ENCODE peak calls at places on chromosomes 12 and 14, in four cellular contexts. B is mammary epithelial cell, P is PC-3, R is psoas muscle. X is an unnamed sample.

GRCh38 chr12:116592116-116592637 is 33.0 kb downstream of the MAP1LC3B2 start:
- DNase-seq in R (peak), P (no peak), B (no peak), X (no peak)

GRCh38 chr14:76773188-76773885 is 12.1 kb downstream of the VASH1 start:
- DNase-seq in P (peak), B (peak), R (peak), X (peak)

GRCh38 chr12:8648598-8649205 is 13.9 kb downstream of the MFAP5 start:
- DNase-seq in R (no peak), P (no peak), B (no peak), X (no peak)

GRCh38 chr12:131916306-131917138 is 12.6 kb upstream of the PUS1 start:
- DNase-seq in P (no peak), R (peak), B (no peak), X (no peak)

GRCh38 chr12:57138526-57139272 is 8.7 kb downstream of the LRP1-AS start:
- DNase-seq in R (peak), B (no peak), P (no peak), X (no peak)

GRCh38 chr12:47124451-47124850 is 44.7 kb upstream of the AMIGO2 start:
- DNase-seq in B (peak), R (no peak), P (peak), X (peak)

GRCh38 chr12:8662592-8662991 is at the start of gene MFAP5:
- DNase-seq in R (no peak), B (no peak), P (no peak), X (no peak)

GRCh38 chr12:125220404-125221273 is 155.4 kb downstream of the AACS start:
- DNase-seq in B (peak), R (no peak), P (no peak), X (no peak)

GRCh38 chr12:42611571-42612257 is 22.2 kb upstream of the PRICKLE1 start:
- DNase-seq in R (no peak), P (peak), B (no peak), X (no peak)

GRCh38 chr12:57759360-57759980 is 4.6 kb downstream of the MARCHF9 start:
- DNase-seq in R (no peak), P (peak), B (no peak), X (no peak)

GRCh38 chr12:33786532-33786931 is 235.8 kb upstream of the ALG10 start:
- DNase-seq in B (no peak), R (no peak), P (no peak), X (no peak)

GRCh38 chr14:36553650-36554260 is 28.7 kb downstream of the NKX2-8 start:
- DNase-seq in R (no peak), B (peak), P (peak), X (peak)

GRCh38 chr12:100904270-100904669 is 109.7 kb downstream of the ANO4 start:
- DNase-seq in R (no peak), B (peak), P (no peak), X (no peak)

GRCh38 chr14:30108975-30109700 is 181.5 kb upstream of the PRKD1 start:
- DNase-seq in B (peak), P (no peak), R (no peak), X (no peak)

GRCh38 chr12:58877243-58877743 is 43.0 kb downstream of the LRIG3 start:
- DNase-seq in R (no peak), P (peak), B (peak), X (peak)

GRCh38 chr14:80212025-80212402 is 710 bp upstream of the DIO2 start:
- DNase-seq in P (no peak), B (peak), R (no peak), X (peak)

GRCh38 chr14:31988237-31988636 is 88.9 kb upstream of the ARHGAP5 start:
- DNase-seq in P (no peak), B (no peak), R (no peak), X (no peak)

GRCh38 chr14:74377976-74378690 is 29.9 kb downstream of the VRTN start:
- DNase-seq in B (no peak), P (no peak), R (no peak), X (no peak)

GRCh38 chr12:106415134-106415533 is 57.6 kb downstream of the POLR3B start:
- DNase-seq in P (peak), R (no peak), B (peak), X (peak)

GRCh38 chr12:75623631-75624118 is 112.3 kb upstream of the KRR1 start:
- DNase-seq in P (peak), B (peak), R (no peak), X (peak)

GRCh38 chr14:86013663-86014062 is 483.7 kb downstream of the FLRT2 start:
- DNase-seq in B (no peak), R (no peak), P (peak), X (peak)

GRCh38 chr12:98587084-98587483 is 6.4 kb upstream of the SLC25A3 start:
- DNase-seq in R (no peak), B (no peak), P (no peak), X (no peak)

GRCh38 chr14:104084251-104085002 is 1.1 kb upstream of the ASPG start:
- DNase-seq in R (no peak), B (no peak), P (no peak), X (no peak)

GRCh38 chr12:105920161-105920684 is 218.5 kb downstream of the NUAK1 start:
- DNase-seq in R (no peak), P (no peak), B (peak), X (no peak)

GRCh38 chr14:54387328-54387727 is 9.5 kb upstream of the CDKN3 start:
- DNase-seq in B (no peak), P (no peak), R (no peak), X (no peak)

GRCh38 chr14:92563359-92563758 is 49.8 kb downstream of the RIN3 start:
- DNase-seq in B (peak), R (no peak), P (peak), X (peak)

GRCh38 chr14:89085154-89086059 is 261.0 kb downstream of the TTC8 start:
- DNase-seq in B (no peak), R (no peak), P (no peak), X (no peak)

GRCh38 chr14:77026930-77027537 is 1.5 kb downstream of the IRF2BPL start:
- DNase-seq in R (peak), P (peak), B (peak), X (no peak)

GRCh38 chr12:89320735-89321134 is 31.6 kb downstream of the DUSP6 start:
- DNase-seq in R (no peak), P (no peak), B (no peak), X (no peak)

GRCh38 chr14:72665259-72665658 is 228.6 kb downstream of the DPF3 start:
- DNase-seq in R (no peak), P (peak), B (peak), X (peak)

GRCh38 chr12:76519538-76519937 is 40.0 kb downstream of the OSBPL8 start:
- DNase-seq in B (no peak), P (peak), R (no peak), X (peak)

GRCh38 chr14:94173471-94173884 is 644 bp upstream of the PPP4R4 start:
- DNase-seq in P (no peak), R (no peak), B (no peak), X (no peak)

GRCh38 chr14:40240456-40240855 is 808.2 kb upstream of the FBXO33 start:
- DNase-seq in P (peak), B (no peak), R (no peak), X (no peak)

GRCh38 chr12:130127527-130127908 is 34.7 kb upstream of the FZD10 start:
- DNase-seq in P (no peak), B (no peak), R (peak), X (no peak)

GRCh38 chr14:77489051-77489450 is 9.6 kb downstream of the ISM2 start:
- DNase-seq in P (no peak), R (no peak), B (no peak), X (no peak)

GRCh38 chr14:39641224-39641623 is 209.0 kb upstream of the FBXO33 start:
- DNase-seq in P (no peak), R (no peak), B (no peak), X (no peak)

GRCh38 chr14:58752782-58753181 is 115.0 kb downstream of the DACT1 start:
- DNase-seq in R (peak), P (no peak), B (peak), X (no peak)

GRCh38 chr14:61716956-61717355 is 21.6 kb downstream of the HIF1A start:
- DNase-seq in R (no peak), P (no peak), B (no peak), X (no peak)
- H3K4me3 ChIP-seq in R (no peak), P (no peak), B (no peak), X (peak)

GRCh38 chr12:12714276-12715001 is 2.7 kb upstream of the CDKN1B start:
- DNase-seq in R (no peak), B (no peak), P (peak), X (no peak)
- TF ChIP-seq CTCF in R (peak), B (no peak), P (peak), X (peak)

DNA sequence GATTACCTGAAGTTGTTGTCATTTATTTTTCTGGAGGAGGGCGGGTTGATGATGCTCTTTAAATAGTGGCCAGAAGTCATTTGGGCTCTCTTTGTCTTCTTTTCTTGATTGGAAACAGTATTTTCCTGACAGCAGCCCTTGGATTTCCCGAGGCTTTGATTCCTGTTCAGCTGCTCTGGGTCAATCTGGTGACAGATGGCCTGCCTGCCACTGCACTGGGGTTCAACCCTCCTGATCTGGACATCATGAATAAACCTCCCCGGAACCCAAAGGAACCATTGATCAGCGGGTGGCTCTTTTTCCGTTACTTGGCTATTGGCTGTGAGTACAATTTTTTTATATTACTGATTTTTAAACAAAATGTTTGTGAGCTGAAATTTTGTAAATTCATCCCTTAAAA is 60.4 kb downstream of the ANAPC7 start:
- DNase-seq in B (no peak), P (no peak), R (no peak), X (no peak)
- H3K27ac ChIP-seq in B (no peak), P (peak), R (peak), X (no peak)

GRCh38 chr12:52900896-52901714 is 3.8 kb downstream of the KRT8 start:
- DNase-seq in R (no peak), P (no peak), B (no peak), X (no peak)
- H3K4me3 ChIP-seq in R (no peak), P (no peak), B (no peak), X (no peak)

DNA sequence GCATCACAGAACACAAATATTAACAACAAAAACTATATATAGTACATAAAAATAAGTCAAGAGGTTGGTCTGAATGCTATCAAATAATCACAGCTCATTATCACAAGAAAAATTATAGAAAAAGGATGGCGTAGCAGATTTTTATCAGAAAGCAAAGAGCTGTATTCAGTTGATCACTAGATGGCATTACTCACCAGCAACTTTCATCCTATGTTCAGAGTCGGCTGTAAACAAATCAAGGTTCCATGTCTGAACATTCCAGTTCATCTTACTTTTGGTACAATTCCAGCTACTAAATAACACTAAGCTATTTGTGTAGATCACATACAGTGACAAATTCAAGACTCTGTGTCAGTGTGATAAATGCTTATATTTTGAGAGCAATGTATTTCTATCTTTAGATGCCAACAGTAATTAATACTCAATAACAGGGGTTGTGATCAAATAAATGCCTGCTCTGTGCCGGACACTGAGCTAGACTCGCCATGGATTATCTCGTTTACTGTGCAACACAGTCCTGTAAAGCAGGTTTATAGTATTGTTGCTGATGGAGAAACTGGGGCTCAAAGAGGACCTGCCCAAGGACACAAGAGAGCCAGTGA is 30.1 kb downstream of the NRDE2 start:
- DNase-seq in R (no peak), B (peak), P (peak), X (peak)
- TF ChIP-seq CTCF in R (peak), B (peak), P (peak), X (peak)

GRCh38 chr12:65568517-65568916 is 255.8 kb upstream of the HMGA2 start:
- DNase-seq in B (peak), P (peak), R (no peak), X (peak)

GRCh38 chr12:65567820-65568219 is 256.5 kb upstream of the HMGA2 start:
- DNase-seq in R (no peak), B (no peak), P (no peak), X (no peak)

GRCh38 chr12:65566776-65567175 is 257.5 kb upstream of the HMGA2 start:
- DNase-seq in P (no peak), R (no peak), B (no peak), X (no peak)

GRCh38 chr12:65561798-65562382 is 262.4 kb upstream of the HMGA2 start:
- DNase-seq in R (no peak), B (peak), P (peak), X (peak)

DNA sequence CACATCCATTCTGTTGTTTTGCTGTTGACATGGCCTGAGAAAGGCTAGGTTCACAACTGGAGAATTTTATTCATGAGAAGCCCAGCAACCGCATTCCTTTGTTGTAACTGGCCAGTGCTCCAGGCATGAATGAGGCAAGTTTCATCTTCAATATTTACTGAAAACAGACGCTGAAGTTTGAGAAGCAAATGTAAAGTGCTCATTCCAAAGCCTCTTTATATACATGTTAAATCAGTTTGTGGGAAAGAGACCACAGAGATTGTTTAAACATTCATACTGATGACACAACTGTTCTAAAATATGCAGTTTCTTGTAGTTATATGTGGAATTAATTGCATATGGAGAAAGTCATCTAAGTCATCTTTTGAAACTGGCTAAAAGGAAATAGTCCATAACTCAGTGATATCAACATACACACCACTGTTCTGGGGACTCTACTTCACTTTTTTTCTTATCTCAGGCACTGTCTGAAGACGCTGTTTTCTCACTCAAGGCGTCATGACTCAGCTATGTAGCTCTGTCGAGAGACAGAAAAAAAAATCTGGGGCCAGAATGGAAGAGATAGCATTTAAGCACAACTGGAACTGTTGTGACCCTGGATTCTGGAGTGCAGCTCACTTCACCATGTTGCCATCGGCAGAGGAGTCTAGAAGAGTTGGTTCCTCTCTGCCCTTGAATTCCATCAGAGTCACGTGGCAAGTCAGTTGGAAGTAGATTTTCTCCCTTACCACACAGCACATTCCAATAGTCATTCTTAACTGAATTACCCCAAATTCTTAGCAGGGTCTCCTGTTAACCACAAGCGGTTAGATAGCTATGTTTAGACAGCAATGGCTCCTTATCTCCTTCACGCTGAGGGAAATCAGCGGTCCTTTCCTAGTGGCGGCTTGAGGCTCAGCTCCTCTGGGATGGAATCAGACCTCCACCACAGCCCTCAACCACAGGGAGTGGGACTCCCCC is 258.4 kb upstream of the HMGA2 start:
- DNase-seq in B (peak), R (no peak), P (peak), X (peak)
- H3K27ac ChIP-seq in B (peak), R (no peak), P (peak), X (peak)

DNA sequence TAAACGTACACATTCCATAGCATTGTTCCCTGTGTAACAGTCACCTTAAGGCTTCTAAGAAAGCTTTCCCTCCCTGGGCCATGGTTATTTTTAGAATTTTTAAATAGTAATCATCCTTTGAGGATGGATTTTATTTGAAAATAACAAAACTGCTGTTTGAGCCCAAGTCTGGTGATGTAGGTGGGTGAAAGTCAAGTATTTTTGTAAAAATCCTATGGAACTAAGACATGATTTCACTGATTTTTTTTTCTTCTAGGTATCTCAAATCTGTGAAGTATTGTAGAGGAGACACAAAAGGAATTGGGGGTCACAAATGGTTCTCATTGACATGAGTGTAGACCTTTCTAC is 1.4 kb downstream of the ISCU start:
- DNase-seq in B (no peak), P (no peak), R (no peak), X (no peak)
- H3K4me3 ChIP-seq in B (peak), P (peak), R (peak), X (peak)

X was measured in brain microvascular endothelial cell.